ENCODE peak calls at places on chromosomes 2 and 18, in eight cellular contexts. M, L, J, T, D, Q, P and Z are unnamed samples.
A peak's percentile ranks its signal among the peaks of the same experiment; 100 is the strongest.

GRCh38 chr2:85132834-85133637 is at the start of gene TCF7L1:
- DNase-seq in M (no peak), L (peak; percentile 82), J (peak; percentile 59), T (peak; percentile 88), D (peak; percentile 91), Q (peak; percentile 73), P (peak; percentile 96), Z (no peak)

GRCh38 chr18:58267493-58267892 is 223.5 kb downstream of the NEDD4L start:
- DNase-seq in M (no peak), L (no peak), J (no peak), T (peak; percentile 31), D (no peak), Q (no peak), P (no peak), Z (no peak)

GRCh38 chr2:221571108-221571390 is 1.1 kb downstream of the EPHA4 start:
- DNase-seq in M (no peak), L (no peak), J (peak; percentile 19), T (peak; percentile 17), D (no peak), Q (no peak), P (no peak), Z (no peak)

GRCh38 chr2:201194097-201194496 is 11.2 kb downstream of the CASP10 start:
- DNase-seq in M (no peak), L (no peak), J (no peak), T (no peak), D (no peak), Q (no peak), P (no peak), Z (peak; percentile 54)

GRCh38 chr2:69641887-69642708 is 1.4 kb downstream of the AAK1 start:
- DNase-seq in M (no peak), L (no peak), J (no peak), T (no peak), D (no peak), Q (no peak), P (no peak), Z (no peak)

GRCh38 chr2:236712304-236712703 is 142.7 kb downstream of the ACKR3 start:
- DNase-seq in M (no peak), L (no peak), J (no peak), T (peak; percentile 23), D (no peak), Q (no peak), P (no peak), Z (no peak)

GRCh38 chr2:112151701-112152440 is 13.7 kb downstream of the FBLN7 start:
- DNase-seq in M (no peak), L (peak; percentile 21), J (no peak), T (no peak), D (no peak), Q (peak; percentile 4), P (no peak), Z (no peak)

GRCh38 chr2:12456293-12457151 is 260.2 kb upstream of the TRIB2 start:
- DNase-seq in M (peak; percentile 100), L (peak; percentile 50), J (peak; percentile 63), T (peak; percentile 99), D (peak; percentile 89), Q (peak; percentile 88), P (peak; percentile 88), Z (peak; percentile 26)

GRCh38 chr2:135819211-135819610 is 17.8 kb downstream of the LCT start:
- DNase-seq in M (no peak), L (peak; percentile 53), J (peak; percentile 27), T (peak; percentile 50), D (no peak), Q (no peak), P (no peak), Z (peak; percentile 26)

GRCh38 chr18:61840324-61840723 is 52.5 kb downstream of the RNF152 start:
- DNase-seq in M (no peak), L (no peak), J (no peak), T (no peak), D (no peak), Q (no peak), P (no peak), Z (no peak)

GRCh38 chr2:95024960-95025405 is 525 bp upstream of the MAL start:
- DNase-seq in M (no peak), L (no peak), J (no peak), T (no peak), D (no peak), Q (no peak), P (no peak), Z (no peak)

GRCh38 chr2:29233428-29233827 is 118.2 kb downstream of the CLIP4 start:
- DNase-seq in M (peak; percentile 91), L (no peak), J (no peak), T (no peak), D (no peak), Q (no peak), P (no peak), Z (no peak)

GRCh38 chr2:73776381-73776780 is 3.5 kb downstream of the DUSP11 start:
- DNase-seq in M (no peak), L (no peak), J (no peak), T (no peak), D (no peak), Q (no peak), P (no peak), Z (no peak)

GRCh38 chr2:69538872-69539548 is 101.8 kb upstream of the NFU1 start:
- DNase-seq in M (peak; percentile 58), L (no peak), J (no peak), T (no peak), D (no peak), Q (no peak), P (no peak), Z (no peak)

GRCh38 chr18:48949606-48950535 is 894 bp downstream of the SMAD7 start:
- DNase-seq in M (peak; percentile 75), L (peak; percentile 40), J (no peak), T (peak; percentile 60), D (peak; percentile 68), Q (peak; percentile 45), P (peak; percentile 77), Z (peak; percentile 54)

GRCh38 chr2:241797441-241798080 is 11.4 kb upstream of the NEU4 start:
- DNase-seq in M (no peak), L (peak; percentile 39), J (peak; percentile 68), T (no peak), D (peak; percentile 43), Q (peak; percentile 15), P (peak; percentile 65), Z (no peak)

GRCh38 chr2:196204991-196205766 is 33.8 kb upstream of the STK17B start:
- DNase-seq in M (no peak), L (no peak), J (no peak), T (no peak), D (no peak), Q (no peak), P (no peak), Z (no peak)

GRCh38 chr2:579351-579886 is 97.8 kb downstream of the TMEM18 start:
- DNase-seq in M (peak; percentile 53), L (no peak), J (no peak), T (no peak), D (no peak), Q (no peak), P (no peak), Z (no peak)

GRCh38 chr2:232529806-232530547 is 4.0 kb downstream of the CHRND start:
- DNase-seq in M (no peak), L (no peak), J (no peak), T (no peak), D (peak; percentile 49), Q (no peak), P (peak; percentile 70), Z (no peak)

GRCh38 chr2:28649481-28650260 is 102.0 kb upstream of the PPP1CB start:
- DNase-seq in M (peak; percentile 93), L (no peak), J (no peak), T (peak; percentile 58), D (no peak), Q (no peak), P (peak; percentile 59), Z (no peak)

GRCh38 chr18:6982398-6982797 is 135.2 kb downstream of the LAMA1 start:
- DNase-seq in M (no peak), L (no peak), J (no peak), T (no peak), D (no peak), Q (no peak), P (no peak), Z (no peak)

DNA sequence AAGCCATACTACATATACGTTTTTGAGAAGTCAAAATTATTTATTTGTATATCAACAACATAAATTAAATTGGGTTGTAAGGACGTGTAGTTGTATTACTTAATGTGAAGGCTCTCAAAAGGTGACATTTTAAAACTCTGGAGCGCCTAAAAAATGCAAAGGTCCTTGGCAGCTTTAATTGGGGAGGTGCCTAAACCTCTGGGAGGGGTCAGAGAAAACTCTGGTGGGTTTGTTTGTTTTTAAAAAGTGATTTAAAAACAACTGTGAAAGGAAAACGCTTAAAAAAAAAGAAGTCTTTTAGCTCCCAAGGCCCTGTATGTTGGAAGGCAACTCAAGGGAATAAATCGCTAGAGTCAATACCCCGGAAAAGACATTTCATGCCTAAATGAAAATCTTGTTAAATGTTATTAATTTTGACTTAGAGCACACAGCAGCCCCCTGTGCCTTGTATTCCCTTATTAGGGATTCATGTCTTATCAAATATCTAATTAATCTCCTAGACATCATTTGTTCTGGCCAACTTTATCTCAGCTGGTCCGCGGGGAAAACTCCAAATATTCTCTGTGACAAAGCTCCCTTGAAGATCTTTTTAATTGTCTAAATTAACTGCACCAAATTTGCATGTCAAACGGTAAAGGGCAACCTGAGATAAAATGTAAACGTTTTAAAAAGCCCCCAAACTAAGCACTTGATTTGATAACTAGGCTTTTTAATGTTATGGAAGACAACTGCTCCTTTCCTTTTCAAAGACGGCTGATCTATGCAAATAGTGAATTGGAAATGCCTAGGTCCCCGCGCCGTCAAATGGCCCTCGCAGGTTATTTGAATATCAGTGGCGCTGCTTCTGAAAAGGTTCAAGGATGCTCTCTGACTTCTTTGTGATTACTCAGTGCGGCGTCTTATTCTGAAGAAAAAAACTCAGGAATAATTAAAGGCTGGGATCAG is 4.1 kb downstream of the SP9 start:
- DNase-seq in M (no peak), L (no peak), J (no peak), T (no peak), D (no peak), Q (no peak), P (no peak), Z (no peak)
- H3K4me1 ChIP-seq in M (no peaks in the 10 kb centered on the region), L (peaks cover 17% of the 10 kb centered on the region), J (peaks cover 66% of the 10 kb centered on the region), T (peaks cover 10% of the 10 kb centered on the region), D (peaks cover 34% of the 10 kb centered on the region), Q (peaks cover 50% of the 10 kb centered on the region), P (no peaks in the 10 kb centered on the region), Z (peaks cover 22% of the 10 kb centered on the region)

GRCh38 chr18:80253871-80254492 is 6.7 kb upstream of the PARD6G start:
- DNase-seq in M (no peak), L (no peak), J (no peak), T (no peak), D (no peak), Q (no peak), P (no peak), Z (peak; percentile 4)
- H3K4me1 ChIP-seq in M (no peaks in the 10 kb centered on the region), L (peaks cover 34% of the 10 kb centered on the region), J (no peaks in the 10 kb centered on the region), T (peaks cover 1% of the 10 kb centered on the region), D (peaks cover 3% of the 10 kb centered on the region), Q (no peaks in the 10 kb centered on the region), P (no peaks in the 10 kb centered on the region), Z (no peaks in the 10 kb centered on the region)

GRCh38 chr2:1866402-1867091 is 122.2 kb upstream of the PXDN start:
- DNase-seq in M (no peak), L (no peak), J (no peak), T (no peak), D (no peak), Q (no peak), P (no peak), Z (no peak)
- H3K4me1 ChIP-seq in M (no peaks in the 10 kb centered on the region), L (no peaks in the 10 kb centered on the region), J (no peaks in the 10 kb centered on the region), T (no peaks in the 10 kb centered on the region), D (no peaks in the 10 kb centered on the region), Q (no peaks in the 10 kb centered on the region), P (no peaks in the 10 kb centered on the region), Z (no peaks in the 10 kb centered on the region)

DNA sequence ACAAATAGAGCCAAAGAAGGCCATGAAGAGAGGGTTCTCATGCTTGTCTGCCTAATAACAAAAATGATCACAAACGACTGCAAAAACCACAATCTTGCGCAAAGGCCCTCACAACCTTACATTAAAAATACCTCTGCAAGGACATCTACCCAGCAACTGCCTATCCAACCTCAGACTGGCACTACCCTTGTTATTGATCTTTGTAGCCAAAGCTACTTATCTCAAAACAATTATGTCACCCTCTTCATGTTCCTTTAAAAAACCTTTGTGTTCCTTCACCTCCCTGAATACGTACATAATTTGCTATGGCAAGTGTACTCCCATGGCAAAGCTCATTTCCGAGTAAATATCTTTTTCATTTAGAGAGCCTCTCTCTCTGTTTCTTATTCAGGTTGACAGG is 44.1 kb downstream of the TMEM163 start:
- DNase-seq in M (no peak), L (no peak), J (no peak), T (no peak), D (no peak), Q (no peak), P (no peak), Z (no peak)
- H3K4me1 ChIP-seq in M (peaks cover 18% of the 10 kb centered on the region), L (no peaks in the 10 kb centered on the region), J (no peaks in the 10 kb centered on the region), T (no peaks in the 10 kb centered on the region), D (no peaks in the 10 kb centered on the region), Q (peaks cover 16% of the 10 kb centered on the region), P (no peaks in the 10 kb centered on the region), Z (no peaks in the 10 kb centered on the region)